ENCODE peak calls at places on chromosomes 7 and 10, in four cellular contexts. H is fibroblast of lung, Y is mammary epithelial cell, A is heart right ventricle. T is an unnamed sample. For H3K4me1, the result is how much of the 10 kb centered on the place peaks cover.

GRCh38 chr10:97792058-97792721 is 20.4 kb upstream of the SFRP5 start:
- DNase-seq in H (peak), Y (peak), A (peak), T (peak)

GRCh38 chr7:134468475-134468874 is 9.6 kb upstream of the AKR1B1 start:
- DNase-seq in H (no peak), Y (no peak), A (no peak), T (no peak)

GRCh38 chr7:117458977-117459583 is 20.7 kb upstream of the CFTR start:
- DNase-seq in H (peak), Y (no peak), A (no peak), T (no peak)

GRCh38 chr10:117096559-117097201 is 41.4 kb downstream of the VAX1 start:
- DNase-seq in H (no peak), Y (no peak), A (no peak), T (no peak)

GRCh38 chr10:76114556-76114955 is 683.1 kb downstream of the LRMDA start:
- DNase-seq in H (no peak), Y (no peak), A (no peak), T (no peak)

GRCh38 chr7:620052-620451 is 100.4 kb upstream of the PDGFA start:
- DNase-seq in H (peak), Y (peak), A (no peak), T (no peak)

GRCh38 chr10:110530131-110530831 is 32.6 kb downstream of the DUSP5 start:
- DNase-seq in H (peak), Y (peak), A (peak), T (peak)

GRCh38 chr10:32372000-32372875 is 25.3 kb upstream of the EPC1 start:
- DNase-seq in H (no peak), Y (no peak), A (no peak), T (no peak)

GRCh38 chr10:110241407-110241806 is 34.0 kb downstream of the MXI1 start:
- DNase-seq in H (no peak), Y (no peak), A (no peak), T (no peak)

GRCh38 chr10:119650692-119651513 is at the start of gene BAG3:
- DNase-seq in H (peak), Y (peak), A (peak), T (peak)

GRCh38 chr10:397321-398068 is 262.2 kb downstream of the ZMYND11 start:
- DNase-seq in H (no peak), Y (no peak), A (no peak), T (peak)

GRCh38 chr10:43093423-43094090 is 16.7 kb downstream of the RET start:
- DNase-seq in H (no peak), Y (peak), A (no peak), T (no peak)

GRCh38 chr7:116570306-116570705 is 45.5 kb downstream of the CAV1 start:
- DNase-seq in H (no peak), Y (peak), A (no peak), T (no peak)

GRCh38 chr7:150383710-150384397 is 4.7 kb downstream of the ZNF775 start:
- DNase-seq in H (no peak), Y (no peak), A (no peak), T (peak)

GRCh38 chr7:149727541-149728476 is 45.6 kb downstream of the ZNF467 start:
- DNase-seq in H (no peak), Y (no peak), A (no peak), T (peak)

GRCh38 chr10:6383099-6383812 is 180.5 kb downstream of the PFKFB3 start:
- DNase-seq in H (peak), Y (no peak), A (no peak), T (no peak)

GRCh38 chr10:3248526-3249255 is 76.1 kb upstream of the PITRM1 start:
- DNase-seq in H (peak), Y (peak), A (no peak), T (no peak)

GRCh38 chr10:70940834-70941568 is 52.6 kb upstream of the PCBD1 start:
- DNase-seq in H (peak), Y (peak), A (peak), T (no peak)

GRCh38 chr10:77131214-77131613 is 506.4 kb downstream of the KCNMA1 start:
- DNase-seq in H (peak), Y (peak), A (no peak), T (no peak)

GRCh38 chr10:82691211-82691610 is 816.2 kb downstream of the NRG3 start:
- DNase-seq in H (no peak), Y (no peak), A (no peak), T (no peak)

GRCh38 chr10:126409821-126410220 is 21.5 kb upstream of the ADAM12 start:
- DNase-seq in H (no peak), Y (no peak), A (no peak), T (no peak)

GRCh38 chr7:149404830-149405229 is 56.0 kb downstream of the ZNF777 start:
- DNase-seq in H (no peak), Y (no peak), A (no peak), T (no peak)

GRCh38 chr7:29372351-29372931 is 177.9 kb downstream of the CHN2 start:
- DNase-seq in H (peak), Y (no peak), A (no peak), T (no peak)

GRCh38 chr7:12067156-12067831 is 143.8 kb upstream of the TMEM106B start:
- DNase-seq in H (peak), Y (peak), A (no peak), T (no peak)

GRCh38 chr10:130300608-130301025 is 164.4 kb downstream of the GLRX3 start:
- DNase-seq in H (peak), Y (no peak), A (peak), T (peak)

GRCh38 chr10:7054915-7055314 is 355.9 kb downstream of the SFMBT2 start:
- DNase-seq in H (peak), Y (no peak), A (no peak), T (no peak)

GRCh38 chr10:118272090-118272775 is 69.9 kb downstream of the FAM204A start:
- DNase-seq in H (peak), Y (no peak), A (no peak), T (no peak)

GRCh38 chr7:6228363-6228762 is 44.1 kb downstream of the CYTH3 start:
- DNase-seq in H (peak), Y (no peak), A (no peak), T (no peak)

GRCh38 chr7:5396542-5396941 is 27.1 kb downstream of the TNRC18 start:
- DNase-seq in H (peak), Y (peak), A (no peak), T (peak)

GRCh38 chr10:28807760-28808613 is 130.7 kb downstream of the BAMBI start:
- DNase-seq in H (peak), Y (no peak), A (no peak), T (no peak)
- H3K4me1 ChIP-seq in H (under half), Y (under half), A (under half), T (under half)

DNA sequence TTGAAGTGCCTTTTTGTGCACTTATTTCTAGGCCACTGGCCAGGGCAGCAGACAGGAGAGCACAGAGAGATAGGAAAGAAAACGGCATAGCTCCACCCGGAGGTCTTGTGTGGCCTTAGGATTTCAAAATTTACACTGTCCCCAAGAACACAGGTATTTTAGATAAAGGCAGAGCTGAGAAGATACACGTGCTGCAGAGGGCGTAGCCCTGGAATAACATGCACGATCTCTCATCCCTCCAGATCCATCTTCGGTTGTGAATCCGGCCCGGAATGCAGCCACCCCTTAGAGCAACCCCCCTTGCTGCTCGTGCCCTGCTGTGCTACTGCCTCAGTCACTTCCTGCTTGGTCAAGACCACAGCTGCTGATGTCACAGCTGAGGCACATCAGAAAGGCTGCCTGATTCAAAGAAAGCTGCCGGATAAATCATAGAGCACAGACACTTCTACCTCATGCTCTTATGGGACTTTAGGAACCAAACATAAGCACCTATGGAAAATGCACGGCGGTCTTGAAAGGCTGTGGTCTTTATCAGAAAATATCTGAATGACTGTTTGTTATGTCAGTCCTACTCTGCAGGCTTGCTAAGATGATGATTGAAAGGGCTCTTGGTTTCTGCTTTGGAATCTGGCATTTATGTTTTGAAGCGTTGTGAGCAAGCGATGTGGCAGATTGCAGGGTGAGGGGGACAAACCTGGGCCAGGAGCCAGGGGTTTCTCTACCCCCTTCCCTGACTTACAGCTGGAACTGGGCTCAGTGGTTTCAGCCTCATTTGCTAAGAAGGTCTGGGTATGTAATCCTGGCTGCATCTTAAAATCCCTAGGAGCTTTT is 152.0 kb downstream of the SVIL start:
- DNase-seq in H (peak), Y (no peak), A (no peak), T (no peak)
- TF ChIP-seq CTCF in H (peak), Y (no peak), A (no peak), T (no peak)

GRCh38 chr7:158816995-158817394 is 12.3 kb downstream of the ESYT2 start:
- DNase-seq in H (no peak), Y (peak), A (no peak), T (peak)

GRCh38 chr7:158814637-158815036 is 14.7 kb downstream of the ESYT2 start:
- DNase-seq in H (no peak), Y (no peak), A (no peak), T (no peak)

GRCh38 chr7:158815046-158815445 is 14.3 kb downstream of the ESYT2 start:
- DNase-seq in H (no peak), Y (no peak), A (no peak), T (no peak)

GRCh38 chr7:158815471-158816128 is 13.7 kb downstream of the ESYT2 start:
- DNase-seq in H (no peak), Y (no peak), A (no peak), T (no peak)

DNA sequence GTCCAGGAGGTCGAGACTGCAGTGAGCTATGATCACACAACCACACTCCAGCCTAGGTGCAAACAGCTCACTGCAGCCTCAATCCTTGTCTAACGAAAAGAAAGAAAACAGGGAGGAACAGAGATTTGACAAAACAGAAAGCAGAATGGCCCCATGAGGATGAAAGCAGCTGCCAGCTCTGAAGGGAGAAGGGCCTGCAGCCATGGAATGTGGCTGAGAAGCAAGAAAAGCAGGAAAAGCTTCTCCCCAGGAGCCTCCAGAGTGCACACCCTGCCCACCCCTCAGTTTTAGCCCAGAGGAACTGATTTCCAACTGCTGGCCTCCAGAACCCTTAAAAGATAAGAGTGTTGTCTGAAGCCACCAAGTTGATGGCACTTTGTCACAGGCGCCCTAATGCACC is 13.0 kb downstream of the ESYT2 start:
- DNase-seq in H (no peak), Y (no peak), A (no peak), T (no peak)
- H3K4me3 ChIP-seq in H (no peak), Y (no peak), A (no peak), T (no peak)

GRCh38 chr10:27717851-27718250 is 27.8 kb downstream of the MKX start:
- DNase-seq in H (no peak), Y (no peak), A (no peak), T (no peak)
- H3K4me1 ChIP-seq in H (under half), Y (under half), A (under half), T (under half)

GRCh38 chr7:103528152-103528551 is 82.1 kb upstream of the SLC26A5 start:
- DNase-seq in H (no peak), Y (no peak), A (no peak), T (no peak)

GRCh38 chr7:103521917-103522316 is 75.9 kb upstream of the SLC26A5 start:
- DNase-seq in H (no peak), Y (no peak), A (no peak), T (no peak)

DNA sequence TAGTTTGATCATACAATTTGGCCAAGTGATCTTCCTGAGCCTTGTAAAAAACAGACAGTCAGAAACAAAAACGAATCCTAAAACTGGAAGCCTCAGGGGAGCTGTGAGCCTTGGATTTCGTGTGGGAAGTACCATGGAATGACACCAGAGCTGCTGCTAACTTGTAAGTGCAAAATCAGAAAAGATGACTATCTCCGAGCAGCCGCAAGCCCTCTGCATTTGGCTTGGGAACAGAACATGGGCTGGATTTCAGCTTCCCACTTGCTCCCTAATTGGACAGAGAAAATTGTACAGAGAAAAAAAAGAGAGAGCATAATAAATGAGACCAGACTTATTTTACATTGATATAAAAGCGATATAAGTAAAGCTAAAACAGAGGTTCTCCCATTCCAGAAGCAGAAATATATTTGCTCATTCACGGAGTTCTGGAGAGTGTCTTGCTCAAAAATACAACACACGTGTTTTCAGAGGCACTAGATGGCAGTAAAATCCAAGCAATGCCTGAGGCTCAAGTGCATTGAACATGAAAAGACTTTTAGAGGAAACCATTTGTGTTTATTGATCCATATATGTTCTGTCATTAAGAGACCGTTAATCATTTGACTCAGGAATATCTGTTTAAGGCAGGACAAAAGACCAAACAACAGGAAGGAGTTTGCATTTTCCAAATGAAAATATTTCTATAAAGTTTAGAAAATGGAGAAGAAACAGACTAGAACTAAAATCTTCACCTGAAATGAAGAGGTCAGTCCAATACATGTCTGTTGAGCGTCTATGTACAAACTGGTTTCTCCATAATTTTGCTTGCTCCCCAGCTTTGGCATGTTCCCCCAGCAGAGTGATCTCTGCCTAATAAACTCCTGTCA is 78.3 kb upstream of the SLC26A5 start:
- DNase-seq in H (peak), Y (peak), A (no peak), T (no peak)
- TF ChIP-seq CTCF in H (peak), Y (peak), A (peak), T (no peak)

DNA sequence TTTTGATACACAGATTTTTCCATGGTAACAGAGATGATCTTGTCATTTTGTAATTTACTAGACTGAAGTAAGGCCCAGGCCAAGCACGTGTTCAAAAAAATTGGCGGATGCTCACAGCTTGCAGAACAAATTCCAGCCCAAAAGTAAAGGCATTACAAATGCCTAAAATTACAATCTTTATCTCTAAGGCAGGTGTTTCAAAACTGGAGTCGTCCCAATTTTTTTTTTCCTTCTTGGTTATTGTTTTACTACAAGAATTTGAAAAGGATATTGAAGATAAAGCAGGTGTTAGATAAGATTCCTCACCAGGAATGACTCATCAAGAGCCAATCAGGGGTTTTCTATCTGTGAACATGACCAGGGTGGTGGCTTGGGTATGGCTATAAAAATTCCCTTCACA is 78.5 kb upstream of the MEOX2 start:
- DNase-seq in H (no peak), Y (no peak), A (no peak), T (no peak)
- H3K4me3 ChIP-seq in H (no peak), Y (no peak), A (no peak), T (no peak)

GRCh38 chr10:31346953-31347352 is 27.9 kb downstream of the ZEB1 start:
- DNase-seq in H (no peak), Y (no peak), A (no peak), T (no peak)

GRCh38 chr10:31353574-31353973 is 34.6 kb downstream of the ZEB1 start:
- DNase-seq in H (peak), Y (peak), A (no peak), T (no peak)

GRCh38 chr10:31352436-31353226 is 33.6 kb downstream of the ZEB1 start:
- DNase-seq in H (no peak), Y (no peak), A (no peak), T (no peak)

GRCh38 chr10:31347705-31348104 is 28.7 kb downstream of the ZEB1 start:
- DNase-seq in H (no peak), Y (no peak), A (no peak), T (no peak)

GRCh38 chr10:31350891-31351290 is 31.9 kb downstream of the ZEB1 start:
- DNase-seq in H (no peak), Y (no peak), A (no peak), T (no peak)
- H3K4me1 ChIP-seq in H (under half), Y (under half), A (half or more), T (under half)

GRCh38 chr10:100705139-100705538 is 40.2 kb upstream of the PAX2 start:
- DNase-seq in H (no peak), Y (no peak), A (no peak), T (no peak)
- TF ChIP-seq CTCF in H (no peak), Y (no peak), A (no peak), T (no peak)

DNA sequence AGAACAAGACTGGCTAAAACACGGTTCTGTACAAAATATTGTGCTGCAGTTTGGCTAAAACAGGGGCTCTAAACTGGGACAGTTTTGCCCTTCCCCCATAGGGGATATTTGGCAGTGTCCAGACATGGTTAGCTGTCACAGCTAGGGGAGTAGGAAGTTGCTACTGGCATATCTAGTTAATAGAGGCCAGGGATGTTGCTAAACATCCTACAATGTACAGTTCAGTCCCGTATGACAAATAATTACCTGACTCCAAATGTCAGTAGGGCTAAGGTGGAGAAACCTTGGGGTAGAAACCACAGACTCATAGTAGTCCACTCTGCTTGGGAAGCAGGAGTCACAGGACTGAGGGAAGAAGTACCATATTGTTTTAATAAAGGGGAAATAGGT is 39.8 kb downstream of the WBP1L start:
- DNase-seq in H (no peak), Y (peak), A (no peak), T (no peak)
- H3K4me3 ChIP-seq in H (no peak), Y (no peak), A (no peak), T (no peak)

DNA sequence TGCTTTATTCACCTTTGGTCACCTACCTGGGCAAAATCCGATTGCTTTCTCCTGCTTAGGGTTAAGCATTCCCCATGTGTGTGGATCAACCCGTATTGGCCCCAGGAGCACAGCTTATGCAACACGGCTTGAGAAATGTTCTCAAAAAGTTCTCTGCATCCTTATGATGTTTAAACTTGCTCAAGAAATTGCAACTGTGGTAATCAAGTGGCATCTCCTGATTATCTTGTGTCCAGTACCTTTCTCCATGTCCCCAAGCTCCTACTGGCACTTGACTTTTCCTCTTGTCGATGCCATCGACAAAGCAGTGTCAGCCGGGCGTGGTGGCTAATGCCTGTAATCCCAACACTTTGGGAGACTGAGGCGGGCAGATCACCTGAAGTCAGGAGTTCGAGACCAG is 4.7 kb upstream of the PKD2L1 start:
- DNase-seq in H (no peak), Y (no peak), A (no peak), T (peak)
- H3K4me1 ChIP-seq in H (under half), Y (under half), A (under half), T (under half)

T was measured in left lung.